ENCODE peak calls at places on chromosomes 1 and 21, in ten cellular contexts. One of them, this sample, is unnamed.

GRCh38 chr1:27544818-27545612 is 55.0 kb upstream of the WASF2 start:
- ATAC-seq in K562: no peak
- ATAC-seq in upper lobe of left lung: no peak
- ATAC-seq in right lobe of liver: no peak
- ATAC-seq in GM12878: no peak
- ATAC-seq in heart left ventricle: peak; percentile 74
- ATAC-seq in HCT116: no peak
- ATAC-seq in IMR-90: peak; percentile 38
- ATAC-seq in body of pancreas: no peak
- ATAC-seq in A549: no peak
- ATAC-seq in this sample: peak; percentile 81

GRCh38 chr1:233282582-233282886 is 13.0 kb downstream of the PCNX2 start:
- ATAC-seq in right lobe of liver: no peak
- ATAC-seq in A549: no peak
- ATAC-seq in heart left ventricle: no peak
- ATAC-seq in upper lobe of left lung: no peak
- ATAC-seq in IMR-90: no peak
- ATAC-seq in HCT116: no peak
- ATAC-seq in body of pancreas: no peak
- ATAC-seq in K562: no peak
- ATAC-seq in GM12878: peak; percentile 20
- ATAC-seq in this sample: no peak

GRCh38 chr1:117180571-117180970 is 30.2 kb downstream of the VTCN1 start:
- ATAC-seq in body of pancreas: peak; percentile 14
- ATAC-seq in K562: no peak
- ATAC-seq in upper lobe of left lung: no peak
- ATAC-seq in IMR-90: no peak
- ATAC-seq in right lobe of liver: no peak
- ATAC-seq in heart left ventricle: no peak
- ATAC-seq in A549: no peak
- ATAC-seq in HCT116: no peak
- ATAC-seq in GM12878: no peak
- ATAC-seq in this sample: no peak

GRCh38 chr1:185594786-185595410 is 139.3 kb upstream of the HMCN1 start:
- ATAC-seq in body of pancreas: peak; percentile 51
- ATAC-seq in right lobe of liver: peak; percentile 30
- ATAC-seq in heart left ventricle: peak; percentile 70
- ATAC-seq in upper lobe of left lung: no peak
- ATAC-seq in GM12878: no peak
- ATAC-seq in HCT116: no peak
- ATAC-seq in K562: no peak
- ATAC-seq in IMR-90: no peak
- ATAC-seq in A549: no peak
- ATAC-seq in this sample: no peak

GRCh38 chr1:15708486-15709137 is 24.5 kb downstream of the PLEKHM2 start:
- ATAC-seq in A549: no peak
- ATAC-seq in body of pancreas: no peak
- ATAC-seq in IMR-90: no peak
- ATAC-seq in GM12878: no peak
- ATAC-seq in upper lobe of left lung: no peak
- ATAC-seq in K562: no peak
- ATAC-seq in right lobe of liver: no peak
- ATAC-seq in heart left ventricle: no peak
- ATAC-seq in HCT116: no peak
- ATAC-seq in this sample: no peak

GRCh38 chr1:6461538-6462411 is 4.2 kb downstream of the TNFRSF25 start:
- ATAC-seq in K562: no peak
- ATAC-seq in body of pancreas: no peak
- ATAC-seq in HCT116: no peak
- ATAC-seq in heart left ventricle: no peak
- ATAC-seq in GM12878: no peak
- ATAC-seq in IMR-90: no peak
- ATAC-seq in right lobe of liver: no peak
- ATAC-seq in A549: no peak
- ATAC-seq in upper lobe of left lung: no peak
- ATAC-seq in this sample: no peak

GRCh38 chr21:36891692-36892091 is 74.8 kb downstream of the HLCS start:
- ATAC-seq in right lobe of liver: no peak
- ATAC-seq in K562: peak; percentile 59
- ATAC-seq in A549: no peak
- ATAC-seq in IMR-90: no peak
- ATAC-seq in GM12878: no peak
- ATAC-seq in body of pancreas: no peak
- ATAC-seq in HCT116: no peak
- ATAC-seq in heart left ventricle: peak; percentile 36
- ATAC-seq in upper lobe of left lung: no peak
- ATAC-seq in this sample: no peak

GRCh38 chr1:36400825-36401601 is 3.3 kb upstream of the LSM10 start:
- ATAC-seq in heart left ventricle: peak; percentile 41
- ATAC-seq in upper lobe of left lung: peak; percentile 88
- ATAC-seq in GM12878: no peak
- ATAC-seq in K562: peak; percentile 85
- ATAC-seq in body of pancreas: peak; percentile 10
- ATAC-seq in IMR-90: no peak
- ATAC-seq in HCT116: peak; percentile 82
- ATAC-seq in right lobe of liver: peak; percentile 64
- ATAC-seq in A549: peak; percentile 24
- ATAC-seq in this sample: peak; percentile 55

GRCh38 chr1:172452536-172453159 is 8.8 kb upstream of the PIGC start:
- ATAC-seq in upper lobe of left lung: no peak
- ATAC-seq in K562: peak; percentile 6
- ATAC-seq in A549: no peak
- ATAC-seq in body of pancreas: no peak
- ATAC-seq in HCT116: no peak
- ATAC-seq in IMR-90: no peak
- ATAC-seq in heart left ventricle: peak; percentile 57
- ATAC-seq in GM12878: no peak
- ATAC-seq in right lobe of liver: no peak
- ATAC-seq in this sample: no peak

GRCh38 chr1:172449585-172450523 is 6.0 kb upstream of the PIGC start:
- ATAC-seq in K562: peak; percentile 96
- ATAC-seq in upper lobe of left lung: peak; percentile 90
- ATAC-seq in body of pancreas: peak; percentile 86
- ATAC-seq in HCT116: peak; percentile 97
- ATAC-seq in right lobe of liver: peak; percentile 81
- ATAC-seq in GM12878: peak; percentile 96
- ATAC-seq in heart left ventricle: peak; percentile 90
- ATAC-seq in IMR-90: peak; percentile 95
- ATAC-seq in A549: peak; percentile 94
- ATAC-seq in this sample: peak; percentile 82

GRCh38 chr1:172450524-172450885 is 6.6 kb upstream of the PIGC start:
- ATAC-seq in body of pancreas: peak; percentile 16
- ATAC-seq in A549: peak; percentile 16
- ATAC-seq in GM12878: peak; percentile 8
- ATAC-seq in IMR-90: no peak
- ATAC-seq in upper lobe of left lung: no peak
- ATAC-seq in heart left ventricle: peak; percentile 7
- ATAC-seq in K562: peak; percentile 29
- ATAC-seq in right lobe of liver: peak; percentile 62
- ATAC-seq in HCT116: peak; percentile 4
- ATAC-seq in this sample: no peak

GRCh38 chr1:172449012-172449584 is 5.2 kb upstream of the PIGC start:
- ATAC-seq in heart left ventricle: no peak
- ATAC-seq in IMR-90: no peak
- ATAC-seq in body of pancreas: no peak
- ATAC-seq in upper lobe of left lung: no peak
- ATAC-seq in K562: no peak
- ATAC-seq in HCT116: no peak
- ATAC-seq in GM12878: no peak
- ATAC-seq in A549: peak; percentile 74
- ATAC-seq in right lobe of liver: peak; percentile 2
- ATAC-seq in this sample: no peak

DNA sequence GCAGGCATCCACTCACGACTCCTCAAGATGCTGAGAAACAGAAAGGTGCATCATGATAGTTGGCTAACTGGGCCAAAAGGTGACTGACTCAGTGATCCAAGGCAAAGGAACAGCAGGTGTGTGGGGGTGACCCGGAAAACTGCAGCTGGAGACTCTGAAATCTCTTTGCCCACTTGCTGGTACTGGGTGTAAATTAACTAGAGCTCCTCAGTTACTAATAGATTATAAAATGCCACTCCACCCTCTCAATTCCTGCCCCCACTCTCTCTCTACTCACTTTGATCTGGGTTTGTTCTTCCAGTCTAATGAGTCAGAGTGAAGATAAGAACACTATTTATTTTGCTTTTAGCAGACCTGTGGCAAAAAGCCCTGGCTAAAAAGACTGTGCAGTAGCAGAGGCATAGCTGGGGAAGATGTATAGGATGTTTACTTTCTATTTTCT is 7.2 kb upstream of the PIGC start:
- ATAC-seq in right lobe of liver: peak; percentile 72
- ATAC-seq in IMR-90: peak; percentile 45
- ATAC-seq in A549: no peak
- ATAC-seq in upper lobe of left lung: no peak
- ATAC-seq in heart left ventricle: peak; percentile 60
- ATAC-seq in GM12878: peak; percentile 10
- ATAC-seq in K562: peak; percentile 6
- ATAC-seq in HCT116: no peak
- ATAC-seq in body of pancreas: peak; percentile 89
- ATAC-seq in this sample: no peak
- TF ChIP-seq POLR2A in right lobe of liver: no peak
- TF ChIP-seq POLR2A in IMR-90: no peak
- TF ChIP-seq POLR2A in A549: no peak
- TF ChIP-seq POLR2A in upper lobe of left lung: no peak
- TF ChIP-seq POLR2A in heart left ventricle: no peak
- TF ChIP-seq POLR2A in GM12878: no peak
- TF ChIP-seq POLR2A in K562: no peak
- TF ChIP-seq POLR2A in HCT116: no peak
- TF ChIP-seq POLR2A in body of pancreas: peak; percentile 26
- TF ChIP-seq POLR2A in this sample: no peak

GRCh38 chr21:28084951-28085350 is 907.7 kb downstream of the LTN1 start:
- ATAC-seq in right lobe of liver: no peak
- ATAC-seq in upper lobe of left lung: no peak
- ATAC-seq in body of pancreas: no peak
- ATAC-seq in HCT116: no peak
- ATAC-seq in GM12878: no peak
- ATAC-seq in heart left ventricle: no peak
- ATAC-seq in K562: no peak
- ATAC-seq in IMR-90: no peak
- ATAC-seq in A549: no peak
- ATAC-seq in this sample: no peak

GRCh38 chr21:28086861-28087581 is 905.7 kb downstream of the LTN1 start:
- ATAC-seq in IMR-90: no peak
- ATAC-seq in GM12878: no peak
- ATAC-seq in heart left ventricle: no peak
- ATAC-seq in right lobe of liver: no peak
- ATAC-seq in HCT116: no peak
- ATAC-seq in body of pancreas: no peak
- ATAC-seq in upper lobe of left lung: no peak
- ATAC-seq in A549: no peak
- ATAC-seq in K562: no peak
- ATAC-seq in this sample: no peak

GRCh38 chr21:28078126-28078525 is 914.6 kb downstream of the LTN1 start:
- ATAC-seq in right lobe of liver: no peak
- ATAC-seq in HCT116: no peak
- ATAC-seq in A549: no peak
- ATAC-seq in heart left ventricle: no peak
- ATAC-seq in IMR-90: no peak
- ATAC-seq in upper lobe of left lung: no peak
- ATAC-seq in K562: no peak
- ATAC-seq in GM12878: no peak
- ATAC-seq in body of pancreas: no peak
- ATAC-seq in this sample: no peak

GRCh38 chr21:28083350-28083749 is 909.3 kb downstream of the LTN1 start:
- ATAC-seq in HCT116: no peak
- ATAC-seq in heart left ventricle: no peak
- ATAC-seq in upper lobe of left lung: no peak
- ATAC-seq in K562: no peak
- ATAC-seq in body of pancreas: no peak
- ATAC-seq in right lobe of liver: no peak
- ATAC-seq in GM12878: no peak
- ATAC-seq in A549: no peak
- ATAC-seq in IMR-90: no peak
- ATAC-seq in this sample: no peak
- H3K9me3 ChIP-seq in HCT116: no peaks in the 10 kb centered on the region
- H3K9me3 ChIP-seq in heart left ventricle: peaks cover 10% of the 10 kb centered on the region
- H3K9me3 ChIP-seq in upper lobe of left lung: no peaks in the 10 kb centered on the region
- H3K9me3 ChIP-seq in K562: no peaks in the 10 kb centered on the region
- H3K9me3 ChIP-seq in body of pancreas: no peaks in the 10 kb centered on the region
- H3K9me3 ChIP-seq in right lobe of liver: no peaks in the 10 kb centered on the region
- H3K9me3 ChIP-seq in GM12878: no peaks in the 10 kb centered on the region
- H3K9me3 ChIP-seq in A549: no peaks in the 10 kb centered on the region
- H3K9me3 ChIP-seq in IMR-90: no peaks in the 10 kb centered on the region
- H3K9me3 ChIP-seq in this sample: no peaks in the 10 kb centered on the region

GRCh38 chr1:40862008-40862863 is at the start of gene CITED4:
- ATAC-seq in A549: peak; percentile 88
- ATAC-seq in IMR-90: peak; percentile 98
- ATAC-seq in K562: peak; percentile 95
- ATAC-seq in right lobe of liver: peak; percentile 95
- ATAC-seq in upper lobe of left lung: peak; percentile 99
- ATAC-seq in heart left ventricle: peak; percentile 94
- ATAC-seq in body of pancreas: peak; percentile 91
- ATAC-seq in HCT116: peak; percentile 96
- ATAC-seq in GM12878: peak; percentile 98
- ATAC-seq in this sample: peak; percentile 97

GRCh38 chr1:40860706-40861226 is 1.4 kb downstream of the CITED4 start:
- ATAC-seq in IMR-90: no peak
- ATAC-seq in upper lobe of left lung: no peak
- ATAC-seq in GM12878: no peak
- ATAC-seq in heart left ventricle: peak; percentile 33
- ATAC-seq in K562: no peak
- ATAC-seq in body of pancreas: no peak
- ATAC-seq in right lobe of liver: peak; percentile 16
- ATAC-seq in HCT116: no peak
- ATAC-seq in A549: no peak
- ATAC-seq in this sample: no peak

GRCh38 chr1:40857737-40858136 is 4.4 kb downstream of the CITED4 start:
- ATAC-seq in GM12878: no peak
- ATAC-seq in right lobe of liver: no peak
- ATAC-seq in body of pancreas: no peak
- ATAC-seq in upper lobe of left lung: no peak
- ATAC-seq in heart left ventricle: no peak
- ATAC-seq in HCT116: no peak
- ATAC-seq in A549: no peak
- ATAC-seq in IMR-90: no peak
- ATAC-seq in K562: no peak
- ATAC-seq in this sample: no peak

GRCh38 chr1:40859017-40859416 is 3.1 kb downstream of the CITED4 start:
- ATAC-seq in A549: no peak
- ATAC-seq in body of pancreas: no peak
- ATAC-seq in K562: no peak
- ATAC-seq in right lobe of liver: no peak
- ATAC-seq in GM12878: no peak
- ATAC-seq in IMR-90: no peak
- ATAC-seq in heart left ventricle: no peak
- ATAC-seq in upper lobe of left lung: no peak
- ATAC-seq in HCT116: no peak
- ATAC-seq in this sample: no peak

DNA sequence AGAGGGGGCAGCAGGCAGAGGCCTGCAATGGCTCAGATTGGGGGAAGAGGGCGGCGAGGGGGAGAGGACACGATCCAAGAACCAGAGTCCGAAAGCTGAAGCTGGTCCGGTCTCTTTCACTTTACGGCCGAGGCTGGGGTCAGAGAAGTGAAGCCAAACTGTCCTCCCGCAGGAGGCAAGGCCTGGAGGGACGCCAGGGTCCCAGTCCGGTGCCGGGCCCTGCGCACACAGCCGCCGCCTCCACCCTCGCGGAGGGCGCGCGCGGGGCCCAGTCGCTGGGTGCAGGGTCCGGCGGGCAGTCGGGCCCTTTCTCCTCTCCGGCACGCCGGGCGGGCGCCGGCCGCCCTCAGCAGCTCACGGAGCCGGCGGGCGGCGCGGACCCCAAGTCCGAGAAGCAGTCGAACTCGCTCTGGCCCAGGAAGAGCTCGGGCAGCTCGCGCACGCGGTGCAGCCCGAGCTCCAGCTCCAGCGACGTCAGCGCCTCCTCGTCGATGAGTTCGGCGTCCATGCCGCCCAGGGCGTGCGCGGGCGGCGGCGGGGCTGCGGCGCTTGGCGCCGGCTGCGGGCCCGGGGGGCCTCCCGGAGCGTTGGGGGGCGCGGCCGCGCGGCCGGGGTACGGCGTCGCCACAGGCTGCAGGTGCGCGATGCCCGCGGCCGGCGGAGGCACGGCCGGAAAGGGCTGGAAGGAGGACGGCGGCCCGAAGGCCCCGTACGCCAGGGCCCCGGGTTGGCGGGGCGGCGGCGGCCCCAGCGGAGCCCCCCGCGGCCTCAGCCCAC is 748 bp downstream of the CITED4 start:
- ATAC-seq in GM12878: no peak
- ATAC-seq in HCT116: no peak
- ATAC-seq in heart left ventricle: peak; percentile 23
- ATAC-seq in right lobe of liver: peak; percentile 26
- ATAC-seq in body of pancreas: peak; percentile 1
- ATAC-seq in K562: no peak
- ATAC-seq in A549: no peak
- ATAC-seq in IMR-90: peak; percentile 27
- ATAC-seq in upper lobe of left lung: no peak
- ATAC-seq in this sample: peak; percentile 36
- TF ChIP-seq POLR2A in GM12878: no peak
- TF ChIP-seq POLR2A in HCT116: no peak
- TF ChIP-seq POLR2A in heart left ventricle: no peak
- TF ChIP-seq POLR2A in right lobe of liver: peak; percentile 44
- TF ChIP-seq POLR2A in body of pancreas: no peak
- TF ChIP-seq POLR2A in K562: no peak
- TF ChIP-seq POLR2A in A549: no peak
- TF ChIP-seq POLR2A in IMR-90: no peak
- TF ChIP-seq POLR2A in upper lobe of left lung: no peak
- TF ChIP-seq POLR2A in this sample: no peak

GRCh38 chr21:28737671-28738279 is 254.9 kb downstream of the LTN1 start:
- ATAC-seq in right lobe of liver: no peak
- ATAC-seq in body of pancreas: no peak
- ATAC-seq in heart left ventricle: peak; percentile 80
- ATAC-seq in HCT116: no peak
- ATAC-seq in IMR-90: peak; percentile 25
- ATAC-seq in K562: no peak
- ATAC-seq in GM12878: no peak
- ATAC-seq in A549: no peak
- ATAC-seq in upper lobe of left lung: no peak
- ATAC-seq in this sample: no peak
- H3K9me3 ChIP-seq in right lobe of liver: no peaks in the 10 kb centered on the region
- H3K9me3 ChIP-seq in body of pancreas: no peaks in the 10 kb centered on the region
- H3K9me3 ChIP-seq in heart left ventricle: peaks cover 8% of the 10 kb centered on the region
- H3K9me3 ChIP-seq in HCT116: no peaks in the 10 kb centered on the region
- H3K9me3 ChIP-seq in IMR-90: peaks cover 4% of the 10 kb centered on the region
- H3K9me3 ChIP-seq in K562: no peaks in the 10 kb centered on the region
- H3K9me3 ChIP-seq in GM12878: no peaks in the 10 kb centered on the region
- H3K9me3 ChIP-seq in A549: no peaks in the 10 kb centered on the region
- H3K9me3 ChIP-seq in upper lobe of left lung: no peaks in the 10 kb centered on the region
- H3K9me3 ChIP-seq in this sample: peaks cover 4% of the 10 kb centered on the region

This sample was measured in gastroesophageal sphincter.